ENCODE peak calls at places on chromosomes 5 and 9, in four cellular contexts. M is caudate nucleus, S is AG10803, Q is brain microvascular endothelial cell. Z is an unnamed sample.

GRCh38 chr9:109974143-109974917 is 194.3 kb downstream of the PALM2AKAP2 start:
- DNase-seq in M (peak), S (no peak), Q (no peak), Z (no peak)

GRCh38 chr9:35350827-35351549 is 138.9 kb upstream of the RUSC2 start:
- DNase-seq in M (no peak), S (peak), Q (peak), Z (no peak)

GRCh38 chr5:38600334-38601045 is 44.0 kb upstream of the LIFR start:
- DNase-seq in M (no peak), S (peak), Q (no peak), Z (no peak)

GRCh38 chr5:82624018-82624417 is 345.9 kb upstream of the RPS23 start:
- DNase-seq in M (no peak), S (no peak), Q (no peak), Z (no peak)

GRCh38 chr9:33751536-33752129 is 43.7 kb upstream of the PRSS3 start:
- DNase-seq in M (no peak), S (no peak), Q (no peak), Z (no peak)

GRCh38 chr5:81334304-81335061 is 33.1 kb downstream of the ZCCHC9 start:
- DNase-seq in M (no peak), S (no peak), Q (no peak), Z (peak)

GRCh38 chr9:124661184-124661755 is 109.8 kb downstream of the NR6A1 start:
- DNase-seq in M (no peak), S (no peak), Q (no peak), Z (no peak)

GRCh38 chr5:101728933-101729332 is 567.2 kb downstream of the SLCO4C1 start:
- DNase-seq in M (no peak), S (no peak), Q (no peak), Z (no peak)

GRCh38 chr5:317086-317811 is 4.3 kb upstream of the AHRR start:
- DNase-seq in M (no peak), S (peak), Q (peak), Z (peak)

GRCh38 chr9:3479516-3480352 is 46.1 kb downstream of the RFX3 start:
- DNase-seq in M (no peak), S (no peak), Q (no peak), Z (no peak)

GRCh38 chr9:96126321-96126881 is 175.6 kb downstream of the HSD17B3 start:
- DNase-seq in M (no peak), S (no peak), Q (no peak), Z (no peak)

GRCh38 chr5:74850016-74850415 is 16.2 kb downstream of the FAM169A start:
- DNase-seq in M (no peak), S (no peak), Q (no peak), Z (no peak)

GRCh38 chr5:2997179-2997578 is 245.7 kb upstream of the IRX2 start:
- DNase-seq in M (no peak), S (no peak), Q (no peak), Z (no peak)

Z was measured in GM03348.